ENCODE peak calls at places on chromosomes 1 and 21, in four cellular contexts. A is left lung, J is aorta, Q is AG09309. G is an unnamed sample.

GRCh38 chr1:84348240-84348555 is 46.7 kb downstream of the SAMD13 start:
- DNase-seq in J (no peak), Q (no peak), A (no peak), G (no peak)

GRCh38 chr21:34886554-34887385 is 162.3 kb downstream of the RUNX1 start:
- DNase-seq in J (peak), A (peak), Q (no peak), G (peak)

GRCh38 chr1:16925635-16926490 is 4.1 kb downstream of the CROCC start:
- DNase-seq in Q (no peak), A (no peak), J (peak), G (peak)

GRCh38 chr21:42317341-42317741 is 2.1 kb upstream of the TFF3 start:
- DNase-seq in A (no peak), J (no peak), Q (no peak), G (no peak)

GRCh38 chr1:54314691-54315455 is 91.3 kb downstream of the SSBP3 start:
- DNase-seq in Q (no peak), A (peak), J (no peak), G (no peak)

GRCh38 chr1:68101829-68102228 is 51.4 kb upstream of the DIRAS3 start:
- DNase-seq in Q (no peak), A (no peak), J (no peak), G (no peak)

GRCh38 chr1:172402878-172403573 is 17.5 kb upstream of the C1orf105 start:
- DNase-seq in Q (no peak), J (no peak), A (no peak), G (no peak)

GRCh38 chr21:25385912-25386474 is 221.3 kb downstream of the MRPL39 start:
- DNase-seq in A (no peak), J (no peak), Q (peak), G (no peak)

GRCh38 chr1:215911406-215911968 is 344.4 kb downstream of the KCTD3 start:
- DNase-seq in J (no peak), A (no peak), Q (no peak), G (no peak)

GRCh38 chr1:172343246-172344099 is 77.0 kb upstream of the C1orf105 start:
- DNase-seq in J (no peak), Q (peak), A (no peak), G (no peak)

GRCh38 chr1:7770620-7770938 is 517 bp upstream of the VAMP3 start:
- DNase-seq in Q (no peak), A (no peak), J (no peak), G (no peak)

DNA sequence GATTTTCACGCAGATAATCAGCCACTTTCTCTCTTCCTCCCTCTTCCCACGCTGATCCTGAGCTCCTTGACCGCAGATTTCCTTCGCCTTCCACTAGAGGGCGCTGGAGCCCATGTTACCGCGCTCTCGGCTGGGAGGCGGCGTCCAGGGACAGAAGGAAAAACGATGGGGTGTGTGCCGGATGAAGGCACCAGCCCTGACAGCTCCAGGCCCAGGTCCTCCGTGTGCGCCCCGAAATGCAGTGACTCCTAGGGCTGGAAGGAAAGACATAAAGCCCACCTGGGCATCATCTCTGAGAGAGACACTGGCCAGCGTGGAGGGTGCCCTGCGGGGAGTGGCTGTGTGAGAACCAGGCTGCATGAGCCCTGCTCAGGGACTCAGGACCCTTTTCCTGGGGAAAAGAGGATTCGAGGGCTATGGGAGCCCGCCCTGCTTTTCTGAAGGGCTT is 44.9 kb upstream of the CYP2J2 start:
- DNase-seq in Q (no peak), A (peak), J (peak), G (peak)
- H3K4me3 ChIP-seq in Q (no peak), A (no peak), J (no peak), G (no peak)

DNA sequence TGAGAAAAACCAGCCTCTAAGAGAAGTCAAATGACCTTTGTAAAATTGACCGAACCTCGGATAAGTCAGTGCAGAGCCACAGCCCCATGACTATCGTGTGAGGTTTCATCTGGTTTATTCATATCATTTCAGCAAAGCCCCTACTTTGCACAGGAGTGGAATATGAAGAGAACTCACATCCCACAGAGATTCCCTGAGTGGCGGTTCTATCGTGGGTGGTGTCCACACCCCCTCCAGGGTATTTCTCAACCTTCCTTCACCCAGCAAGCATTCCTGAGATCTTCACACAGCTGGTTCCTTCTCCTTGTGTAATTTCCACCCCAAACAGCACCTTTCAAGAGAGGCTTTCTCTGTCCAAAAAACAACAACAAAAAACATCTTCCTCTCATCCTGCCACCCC is 47.5 kb downstream of the EVA1C start:
- DNase-seq in A (no peak), J (no peak), Q (no peak), G (no peak)
- H3K4me3 ChIP-seq in A (no peak), J (no peak), Q (no peak), G (no peak)

GRCh38 chr1:46547481-46548383 is 3.7 kb downstream of the KNCN start:
- DNase-seq in J (no peak), A (no peak), Q (no peak), G (no peak)
- H3K4me3 ChIP-seq in J (no peak), A (no peak), Q (no peak), G (no peak)

GRCh38 chr1:209497729-209498128 is 85.8 kb upstream of the CAMK1G start:
- DNase-seq in Q (no peak), A (no peak), J (no peak), G (no peak)
- H3K4me3 ChIP-seq in Q (no peak), A (no peak), J (no peak), G (no peak)

GRCh38 chr1:235368428-235368827 is 1.2 kb downstream of the TBCE start:
- DNase-seq in Q (no peak), A (no peak), J (no peak), G (no peak)
- H3K4me3 ChIP-seq in Q (no peak), A (peak), J (no peak), G (no peak)

G was measured in suprapubic skin.